ENCODE peak calls at places on chromosomes 11 and 22, in seven cellular contexts. A is heart left ventricle, L is cardiac fibroblast, H is PC-3, U is AG10803, T is vagina, M is thoracic aorta. K is an unnamed sample.

GRCh38 chr11:2933376-2934056 is 4.3 kb upstream of the PHLDA2 start:
- DNase-seq in A (peak; percentile 87), L (peak; percentile 85), H (peak; percentile 96), U (peak; percentile 88), T (no peak), M (peak; percentile 65), K (peak; percentile 84)

GRCh38 chr11:103183981-103184592 is 74.9 kb downstream of the DYNC2H1 start:
- DNase-seq in A (no peak), L (no peak), H (no peak), U (no peak), T (no peak), M (no peak), K (no peak)

GRCh38 chr11:32176223-32176811 is 85.4 kb downstream of the RCN1 start:
- DNase-seq in A (no peak), L (peak; percentile 86), H (peak; percentile 91), U (peak; percentile 72), T (no peak), M (peak; percentile 16), K (peak; percentile 63)

GRCh38 chr22:36197065-36197440 is 4.6 kb downstream of the APOL4 start:
- DNase-seq in A (no peak), L (peak; percentile 87), H (no peak), U (peak; percentile 40), T (peak; percentile 90), M (no peak), K (no peak)

GRCh38 chr11:132142102-132142501 is 771.7 kb downstream of the NTM start:
- DNase-seq in A (no peak), L (no peak), H (peak; percentile 66), U (no peak), T (no peak), M (no peak), K (no peak)

GRCh38 chr11:103476874-103477273 is 367.6 kb downstream of the DYNC2H1 start:
- DNase-seq in A (no peak), L (no peak), H (no peak), U (no peak), T (no peak), M (no peak), K (no peak)

GRCh38 chr11:19980388-19980787 is 179.9 kb downstream of the DBX1 start:
- DNase-seq in A (no peak), L (peak; percentile 16), H (no peak), U (no peak), T (no peak), M (no peak), K (no peak)

GRCh38 chr11:121163658-121164308 is 62.7 kb downstream of the TECTA start:
- DNase-seq in A (no peak), L (no peak), H (peak; percentile 60), U (no peak), T (no peak), M (no peak), K (no peak)

GRCh38 chr11:36101466-36101865 is 157.6 kb downstream of the LDLRAD3 start:
- DNase-seq in A (no peak), L (no peak), H (no peak), U (no peak), T (no peak), M (no peak), K (no peak)

GRCh38 chr11:106424111-106424510 is 346.6 kb downstream of the AASDHPPT start:
- DNase-seq in A (no peak), L (peak; percentile 71), H (peak; percentile 98), U (peak; percentile 62), T (no peak), M (no peak), K (no peak)

GRCh38 chr11:77819921-77820564 is 479 bp downstream of the RSF1 start:
- DNase-seq in A (peak; percentile 73), L (peak; percentile 33), H (peak; percentile 35), U (no peak), T (no peak), M (no peak), K (no peak)

GRCh38 chr11:117818036-117818858 is 6.3 kb downstream of the FXYD2 start:
- DNase-seq in A (no peak), L (peak; percentile 20), H (peak; percentile 48), U (no peak), T (no peak), M (no peak), K (no peak)

GRCh38 chr11:84165139-84165538 is 879.0 kb upstream of the CCDC90B start:
- DNase-seq in A (no peak), L (no peak), H (no peak), U (peak; percentile 1), T (no peak), M (no peak), K (no peak)

GRCh38 chr11:34614334-34615113 is 6.4 kb upstream of the EHF start:
- DNase-seq in A (no peak), L (peak; percentile 58), H (no peak), U (peak; percentile 64), T (no peak), M (no peak), K (no peak)

DNA sequence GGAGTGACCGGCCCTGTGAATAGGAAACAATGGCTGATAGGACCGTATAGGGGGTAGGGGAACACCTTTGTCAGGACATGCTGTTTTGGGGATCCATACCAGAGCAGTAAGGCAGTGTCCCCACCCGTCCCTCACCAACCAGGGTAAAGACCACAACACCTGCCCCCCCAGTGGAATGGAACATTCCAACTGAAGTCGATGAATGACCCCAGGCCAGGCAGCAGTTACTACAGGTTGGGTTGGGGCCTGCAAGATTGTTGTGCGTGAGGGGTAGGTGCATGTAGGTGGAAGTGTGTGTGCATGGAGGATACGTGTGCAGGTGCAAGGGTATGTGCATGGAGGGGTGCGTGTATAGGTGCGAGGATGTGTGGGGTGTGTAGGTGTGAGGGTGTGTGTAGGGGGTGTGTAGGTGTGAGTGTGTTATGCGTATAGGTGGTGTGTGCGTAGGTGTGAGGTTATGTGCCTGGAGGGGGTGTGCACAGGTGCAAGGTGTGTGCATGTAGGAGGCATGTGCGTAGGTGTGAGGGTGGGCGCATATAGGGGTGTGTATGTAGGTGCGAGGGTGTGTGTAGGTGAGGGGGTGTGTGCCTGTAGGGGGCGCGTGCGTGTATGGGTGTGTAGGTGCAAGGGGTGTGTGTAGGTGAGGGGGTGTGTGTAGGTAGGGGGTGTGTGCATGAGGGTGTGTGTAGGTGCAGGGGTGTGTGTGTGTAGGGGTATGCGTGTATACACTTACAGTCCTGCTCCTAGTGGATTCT is 32.9 kb downstream of the PISD start:
- DNase-seq in A (no peak), L (no peak), H (no peak), U (no peak), T (no peak), M (no peak), K (no peak)
- TF ChIP-seq CTCF in A (no peak), L (no peak), H (peak; percentile 30), U (no peak), T (no peak), M (no peak), K (no peak)

DNA sequence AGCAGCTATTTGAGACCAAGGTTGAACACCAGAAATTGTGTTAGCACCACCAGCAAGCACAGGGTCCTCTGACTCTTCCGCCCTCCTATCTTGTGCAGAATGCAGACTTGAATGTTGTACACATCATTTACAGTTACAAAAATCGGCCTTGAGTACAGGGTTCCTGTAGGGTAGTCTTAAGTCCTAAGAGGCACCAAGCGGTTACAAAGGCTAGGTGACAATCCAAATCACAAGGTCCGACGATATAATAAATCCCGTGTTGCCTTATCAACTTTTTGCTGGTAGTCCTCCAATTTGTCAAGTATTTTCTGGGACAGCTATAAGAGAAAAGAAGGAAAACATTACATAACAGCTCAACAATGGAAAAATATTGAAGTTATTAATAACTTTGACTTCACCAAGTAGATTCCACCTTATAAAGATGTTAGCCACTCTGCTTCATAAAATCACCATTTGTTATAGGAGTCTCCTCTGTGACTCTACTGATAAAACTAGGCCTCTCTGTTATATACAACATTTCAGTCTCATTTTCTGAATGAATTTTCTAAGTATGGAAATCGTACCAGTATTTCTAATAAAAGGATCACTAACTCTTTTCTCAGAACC is 11.8 kb upstream of the FNBP4 start:
- DNase-seq in A (no peak), L (no peak), H (no peak), U (no peak), T (no peak), M (no peak), K (no peak)
- H3K4me3 ChIP-seq in A (no peak overlapping the region), L (no peak overlapping the region), H (no peak overlapping the region), U (no peak overlapping the region), T (no peak overlapping the region), M (no peak overlapping the region), K (no peak overlapping the region)

DNA sequence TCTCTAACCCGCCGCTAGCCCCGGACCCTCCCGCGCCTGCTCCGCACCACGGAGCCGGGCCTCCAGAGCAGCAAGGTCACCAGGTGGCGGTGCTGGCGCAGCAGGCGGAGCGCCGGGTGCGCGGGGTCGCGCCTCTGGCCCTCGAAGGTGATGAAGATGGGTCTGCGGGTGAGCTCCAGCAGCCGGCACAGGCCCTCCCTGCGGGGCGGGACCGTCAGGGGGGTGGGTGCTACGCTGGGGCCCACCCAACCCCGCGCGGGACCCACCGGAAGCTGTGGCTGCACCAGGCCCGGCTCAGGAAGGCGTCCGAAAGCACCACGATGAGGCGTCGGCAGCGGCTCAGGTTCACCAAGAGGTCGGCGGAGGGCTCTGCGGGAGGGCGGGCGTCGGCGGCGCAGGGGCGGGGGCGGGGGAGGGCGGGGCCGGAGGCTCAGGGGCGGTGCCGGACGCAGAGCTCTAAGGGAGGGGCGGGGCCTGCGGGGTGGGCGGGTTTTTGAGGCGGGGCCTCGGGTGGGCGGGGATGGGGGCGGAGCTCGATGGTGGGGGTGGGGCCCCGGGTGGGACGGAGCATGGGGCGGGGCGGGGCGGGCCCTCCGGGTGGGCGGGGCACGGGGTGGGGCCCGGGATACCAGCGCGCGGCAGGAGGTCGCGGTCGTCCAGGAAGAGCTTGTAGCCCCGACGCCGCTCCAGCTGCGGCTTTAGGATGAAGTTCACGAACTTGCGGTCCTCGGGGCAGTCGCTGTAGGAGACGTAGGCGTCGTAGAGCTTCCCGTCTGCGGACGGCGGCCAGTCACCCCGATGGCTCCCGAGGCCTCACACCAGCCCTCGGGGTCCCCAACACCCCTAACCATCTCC is 7.8 kb downstream of the SIGIRR start:
- DNase-seq in A (peak; percentile 93), L (peak; percentile 89), H (peak; percentile 68), U (peak; percentile 75), T (no peak), M (no peak), K (no peak)
- TF ChIP-seq CTCF in A (peak; percentile 21), L (no peak), H (no peak), U (no peak), T (no peak), M (no peak), K (no peak)

GRCh38 chr22:45738206-45738605 is 66.6 kb downstream of the ATXN10 start:
- DNase-seq in A (no peak), L (no peak), H (peak; percentile 6), U (peak; percentile 36), T (no peak), M (no peak), K (no peak)

GRCh38 chr22:45740236-45740635 is 68.6 kb downstream of the ATXN10 start:
- DNase-seq in A (no peak), L (no peak), H (no peak), U (no peak), T (no peak), M (no peak), K (no peak)

GRCh38 chr22:45742866-45743450 is 71.3 kb downstream of the ATXN10 start:
- DNase-seq in A (no peak), L (peak; percentile 73), H (peak; percentile 78), U (peak; percentile 76), T (no peak), M (no peak), K (peak; percentile 75)

GRCh38 chr22:45744442-45744841 is 72.8 kb downstream of the ATXN10 start:
- DNase-seq in A (no peak), L (no peak), H (no peak), U (no peak), T (no peak), M (no peak), K (no peak)

DNA sequence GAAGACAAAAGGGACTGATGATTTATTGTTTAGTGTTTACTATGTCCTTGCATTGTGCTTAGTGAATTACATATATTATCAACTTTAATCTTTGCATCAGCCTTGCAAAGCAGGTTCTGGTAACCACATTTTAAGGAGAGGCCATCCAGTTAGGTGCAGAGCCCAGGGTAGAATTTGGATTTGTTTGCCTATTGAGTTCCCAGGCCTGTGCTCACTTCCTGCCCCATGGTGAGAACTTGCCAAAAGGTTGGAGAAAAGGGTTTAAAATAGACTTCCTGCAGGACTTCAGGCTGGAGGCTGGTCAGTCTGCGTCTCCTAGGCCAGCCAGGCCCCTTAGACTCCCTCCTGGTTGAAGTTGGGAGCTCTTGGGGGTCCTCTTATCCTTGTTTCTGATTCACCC is 72.1 kb downstream of the ATXN10 start:
- DNase-seq in A (no peak), L (peak; percentile 18), H (peak; percentile 88), U (peak; percentile 15), T (no peak), M (no peak), K (peak; percentile 81)
- H3K4me3 ChIP-seq in A (no peak overlapping the region), L (no peak overlapping the region), H (no peak overlapping the region), U (no peak overlapping the region), T (no peak overlapping the region), M (peak overlapping the region; percentile 17), K (no peak overlapping the region)